ENCODE peak calls at places on chromosome 6, in seven cellular contexts. L is fibroblast of villous mesenchyme; E is bronchial epithelial cell; B is cardiac muscle cell; H is stimulated activated CD8-positive, alpha-beta memory T cell treated with anti-CD3 and anti-CD28 coated beads, Interleukin-7, amount 100 ng/mL, for 1 hour; P is COR-L47; Z is T follicular helper cell. T is an unnamed sample.

GRCh38 chr6:2187826-2188225 is 57.6 kb downstream of the GMDS start:
- DNase-seq in L (no peak), E (no peak), B (no peak), H (no peak), P (no peak), Z (no peak), T (no peak)

GRCh38 chr6:16562498-16562897 is 198.8 kb downstream of the ATXN1 start:
- DNase-seq in L (no peak), E (no peak), B (no peak), H (no peak), P (no peak), Z (no peak), T (peak)

GRCh38 chr6:15929685-15930084 is 199.2 kb upstream of the MYLIP start:
- DNase-seq in L (no peak), E (peak), B (no peak), H (no peak), P (peak), Z (no peak), T (peak)

GRCh38 chr6:72524011-72524645 is 97.7 kb upstream of the KCNQ5 start:
- DNase-seq in L (no peak), E (peak), B (no peak), H (no peak), P (peak), Z (no peak), T (no peak)

GRCh38 chr6:26342106-26342999 is 22.6 kb upstream of the BTN3A2 start:
- DNase-seq in L (no peak), E (peak), B (no peak), H (no peak), P (no peak), Z (no peak), T (peak)

GRCh38 chr6:38499046-38499445 is 140.7 kb downstream of the BTBD9 start:
- DNase-seq in L (no peak), E (no peak), B (no peak), H (no peak), P (no peak), Z (no peak), T (no peak)

GRCh38 chr6:109241199-109241598 is 141.1 kb downstream of the CD164 start:
- DNase-seq in L (peak), E (peak), B (no peak), H (no peak), P (no peak), Z (no peak), T (peak)

GRCh38 chr6:123802351-123802696 is 1.3 kb upstream of the NKAIN2 start:
- DNase-seq in L (no peak), E (peak), B (no peak), H (no peak), P (no peak), Z (no peak), T (no peak)

GRCh38 chr6:123316733-123317323 is 319.9 kb downstream of the TRDN start:
- DNase-seq in L (peak), E (peak), B (peak), H (no peak), P (no peak), Z (no peak), T (peak)

GRCh38 chr6:52667572-52667971 is 3.3 kb upstream of the TMEM14A start:
- DNase-seq in L (no peak), E (no peak), B (no peak), H (no peak), P (no peak), Z (no peak), T (no peak)

GRCh38 chr6:21033095-21033494 is 498.8 kb downstream of the CDKAL1 start:
- DNase-seq in L (peak), E (peak), B (no peak), H (no peak), P (no peak), Z (no peak), T (no peak)

GRCh38 chr6:22399693-22400092 is 102.9 kb upstream of the PRL start:
- DNase-seq in L (peak), E (peak), B (no peak), H (no peak), P (no peak), Z (no peak), T (no peak)

GRCh38 chr6:51992834-51993233 is 94.6 kb downstream of the PKHD1 start:
- DNase-seq in L (no peak), E (no peak), B (no peak), H (no peak), P (no peak), Z (no peak), T (no peak)

GRCh38 chr6:22302828-22303227 is 6.0 kb upstream of the PRL start:
- DNase-seq in L (peak), E (no peak), B (no peak), H (no peak), P (no peak), Z (no peak), T (peak)

GRCh38 chr6:47352169-47352568 is 42.5 kb upstream of the TNFRSF21 start:
- DNase-seq in L (peak), E (no peak), B (no peak), H (no peak), P (no peak), Z (no peak), T (no peak)

GRCh38 chr6:160421854-160422253 is 73.7 kb downstream of the SLC22A3 start:
- DNase-seq in L (no peak), E (no peak), B (no peak), H (no peak), P (no peak), Z (no peak), T (peak)

GRCh38 chr6:108518714-108519576 is 41.8 kb upstream of the FOXO3 start:
- DNase-seq in L (peak), E (peak), B (no peak), H (no peak), P (no peak), Z (no peak), T (peak)

GRCh38 chr6:149130093-149130872 is 187.2 kb upstream of the TAB2 start:
- DNase-seq in L (no peak), E (peak), B (peak), H (no peak), P (no peak), Z (no peak), T (no peak)

GRCh38 chr6:26124550-26125014 is 37.4 kb downstream of the HFE start:
- DNase-seq in L (no peak), E (peak), B (no peak), H (no peak), P (no peak), Z (no peak), T (no peak)

T was measured in amniotic epithelial cell.